ENCODE peak calls at places on chromosomes 7 and 10, in six cellular contexts. A, E, T, V, O and Q are unnamed samples.

GRCh38 chr7:55120501-55121198 is 101.8 kb downstream of the EGFR start:
- DNase-seq in T (no peak), O (no peak), V (no peak), E (peak), A (no peak), Q (no peak)

GRCh38 chr7:84848219-84848973 is 338.5 kb downstream of the SEMA3D start:
- DNase-seq in E (no peak), V (no peak), O (no peak), A (no peak), T (no peak), Q (no peak)

GRCh38 chr10:31724296-31724695 is 204.3 kb downstream of the ARHGAP12 start:
- DNase-seq in V (no peak), A (no peak), T (no peak), O (no peak), E (no peak), Q (no peak)

GRCh38 chr10:69634759-69635425 is 4.8 kb downstream of the FAM241B start:
- DNase-seq in E (no peak), T (no peak), A (no peak), V (no peak), O (peak), Q (no peak)

GRCh38 chr7:130441408-130441854 is 615 bp upstream of the CEP41 start:
- DNase-seq in A (no peak), E (peak), T (no peak), O (no peak), V (peak), Q (peak)

GRCh38 chr10:99339077-99339476 is 9.9 kb downstream of the CNNM1 start:
- DNase-seq in O (no peak), T (no peak), V (no peak), A (no peak), E (no peak), Q (no peak)

GRCh38 chr10:32963102-32963501 is 5.1 kb upstream of the ITGB1 start:
- DNase-seq in A (no peak), T (no peak), V (no peak), O (no peak), E (no peak), Q (no peak)

GRCh38 chr7:69739182-69739581 is 140.9 kb downstream of the AUTS2 start:
- DNase-seq in V (no peak), O (no peak), T (peak), A (no peak), E (no peak), Q (no peak)

GRCh38 chr7:95596183-95597135 is at the start of gene PDK4:
- DNase-seq in E (peak), O (peak), A (peak), V (peak), T (peak), Q (peak)

GRCh38 chr10:131310904-131311660 is 439 bp downstream of the TCERG1L start:
- DNase-seq in A (no peak), O (no peak), E (no peak), T (no peak), V (no peak), Q (peak)

GRCh38 chr7:155342313-155342712 is 44.6 kb downstream of the INSIG1 start:
- DNase-seq in T (no peak), E (no peak), O (no peak), V (no peak), A (no peak), Q (no peak)

GRCh38 chr10:16765532-16766365 is 51.5 kb downstream of the RSU1 start:
- DNase-seq in O (no peak), T (peak), A (no peak), V (no peak), E (no peak), Q (no peak)

GRCh38 chr7:99042957-99043356 is 101.0 kb downstream of the SMURF1 start:
- DNase-seq in E (no peak), V (no peak), O (no peak), A (no peak), T (no peak), Q (no peak)

GRCh38 chr10:123427386-123427785 is 238.8 kb upstream of the GPR26 start:
- DNase-seq in T (no peak), A (no peak), E (no peak), O (no peak), V (no peak), Q (no peak)

GRCh38 chr7:98881561-98882315 is 3.4 kb downstream of the TRRAP start:
- DNase-seq in E (no peak), V (no peak), A (no peak), O (no peak), T (no peak), Q (no peak)

DNA sequence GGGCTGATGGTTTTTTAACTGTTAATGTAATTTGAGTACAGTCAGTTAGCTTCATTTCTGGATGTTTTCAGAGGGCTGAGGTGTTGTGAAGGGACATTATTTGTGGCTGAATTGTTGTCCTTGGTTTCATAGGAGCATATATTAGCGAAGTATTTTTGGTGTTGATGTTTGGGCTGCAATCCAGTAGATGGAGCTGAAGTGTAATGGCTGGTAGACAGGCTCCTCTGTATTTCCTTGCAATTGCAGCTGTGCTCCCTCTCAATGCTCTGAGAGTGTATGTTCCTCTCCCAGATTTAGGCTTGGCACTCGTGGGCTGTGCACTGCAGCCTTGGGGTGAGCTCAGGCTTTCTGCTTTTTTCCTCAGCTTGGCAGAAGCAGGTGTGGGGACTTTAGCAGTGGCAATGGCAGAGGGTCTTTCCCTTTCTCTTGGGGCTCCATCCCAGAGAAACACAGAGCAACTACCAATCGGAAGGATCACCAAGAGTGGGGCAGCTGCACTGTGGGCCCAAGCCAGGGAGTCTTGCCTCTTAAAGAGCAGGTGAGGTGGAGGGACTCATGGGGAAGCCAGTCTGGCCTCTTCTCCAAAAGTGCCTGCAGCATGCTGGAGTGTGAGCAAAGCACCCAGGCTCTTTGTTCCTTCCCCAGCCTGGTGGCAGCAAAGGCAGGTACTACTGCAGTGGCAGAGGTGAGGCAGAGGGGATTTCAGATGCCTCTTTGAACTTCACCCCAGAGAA is 544.4 kb downstream of the SH2D4B start:
- DNase-seq in O (no peak), T (no peak), E (no peak), V (peak), A (no peak), Q (no peak)
- TF ChIP-seq CTCF in O (peak), T (peak), E (peak), V (no peak), A (peak), Q (peak)

GRCh38 chr10:125102821-125103220 is 57.5 kb downstream of the CTBP2 start:
- DNase-seq in T (no peak), E (no peak), A (no peak), V (no peak), O (no peak), Q (no peak)
- TF ChIP-seq CTCF in T (no peak), E (no peak), A (no peak), V (no peak), O (no peak), Q (no peak)

GRCh38 chr7:157004839-157005455 is 5.5 kb downstream of the MNX1 start:
- DNase-seq in V (no peak), O (no peak), A (no peak), E (no peak), T (peak), Q (no peak)

GRCh38 chr7:157002819-157003421 is 7.5 kb downstream of the MNX1 start:
- DNase-seq in A (no peak), T (no peak), V (peak), O (peak), E (no peak), Q (peak)

GRCh38 chr7:157003445-157004049 is 6.9 kb downstream of the MNX1 start:
- DNase-seq in E (no peak), A (no peak), O (peak), V (no peak), T (no peak), Q (no peak)

GRCh38 chr7:157005456-157006204 is 4.8 kb downstream of the MNX1 start:
- DNase-seq in E (no peak), V (peak), T (no peak), O (no peak), A (no peak), Q (no peak)

GRCh38 chr7:157004050-157004838 is 6.2 kb downstream of the MNX1 start:
- DNase-seq in O (no peak), E (no peak), T (peak), A (no peak), V (peak), Q (peak)
- TF ChIP-seq CTCF in O (no peak), E (no peak), T (no peak), A (no peak), V (no peak), Q (no peak)

GRCh38 chr10:53314856-53315255 is 542.3 kb upstream of the MBL2 start:
- DNase-seq in E (peak), T (no peak), V (no peak), O (no peak), A (peak), Q (no peak)

GRCh38 chr10:53315709-53316108 is 543.1 kb upstream of the MBL2 start:
- DNase-seq in E (no peak), T (no peak), A (no peak), V (no peak), O (no peak), Q (no peak)
- TF ChIP-seq CTCF in E (no peak), T (no peak), A (no peak), V (no peak), O (peak), Q (no peak)

GRCh38 chr10:5036511-5036910 is 32.9 kb upstream of the AKR1C2 start:
- DNase-seq in T (no peak), A (no peak), O (no peak), E (no peak), V (no peak), Q (no peak)

GRCh38 chr10:5040781-5041470 is 37.3 kb upstream of the AKR1C2 start:
- DNase-seq in V (no peak), A (no peak), T (no peak), E (no peak), O (no peak), Q (no peak)

GRCh38 chr10:5041471-5042023 is 37.9 kb upstream of the AKR1C2 start:
- DNase-seq in T (no peak), A (no peak), O (no peak), E (no peak), V (no peak), Q (no peak)

GRCh38 chr10:5040010-5040635 is 36.5 kb upstream of the AKR1C2 start:
- DNase-seq in E (no peak), V (no peak), A (no peak), T (no peak), O (no peak), Q (no peak)

GRCh38 chr10:5038703-5039102 is 35.0 kb upstream of the AKR1C2 start:
- DNase-seq in A (no peak), T (no peak), V (no peak), E (no peak), O (no peak), Q (no peak)
- TF ChIP-seq CTCF in A (no peak), T (no peak), V (no peak), E (no peak), O (no peak), Q (no peak)

GRCh38 chr10:60048146-60048545 is 141.8 kb upstream of the CCDC6 start:
- DNase-seq in E (peak), A (peak), V (peak), T (no peak), O (no peak), Q (peak)
- TF ChIP-seq CTCF in E (peak), A (peak), V (no peak), T (peak), O (peak), Q (peak)

DNA sequence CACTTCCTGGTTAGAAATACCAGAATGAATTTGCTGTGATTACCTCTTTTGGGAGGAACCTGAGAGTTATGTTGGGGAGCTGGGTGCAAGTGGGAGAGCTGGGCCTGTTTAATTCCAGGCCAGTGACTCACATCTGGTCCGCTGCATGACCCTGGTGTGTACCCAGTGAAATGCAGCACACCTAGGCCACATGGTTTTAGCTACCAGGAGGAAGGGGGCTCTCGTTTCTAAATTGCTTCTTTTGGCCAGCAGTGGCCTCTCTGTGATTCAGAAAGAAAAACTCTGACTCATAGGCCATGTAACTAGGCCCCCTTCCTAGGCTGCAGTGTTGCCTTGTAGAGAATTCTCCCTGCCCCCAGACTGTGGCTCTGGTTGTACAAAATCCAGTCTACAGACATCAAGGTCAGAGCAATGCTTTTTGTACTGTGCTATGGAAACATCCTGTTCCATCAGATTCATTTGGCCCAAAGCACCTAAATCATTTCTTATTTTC is 6.7 kb downstream of the AGFG2 start:
- DNase-seq in O (no peak), T (peak), A (peak), V (no peak), E (peak), Q (no peak)
- TF ChIP-seq CTCF in O (peak), T (peak), A (no peak), V (no peak), E (no peak), Q (no peak)

GRCh38 chr7:45573199-45573598 is 969 bp upstream of the ADCY1 start:
- DNase-seq in A (no peak), V (no peak), T (no peak), E (no peak), O (no peak), Q (no peak)

GRCh38 chr7:45573636-45574470 is at the start of gene ADCY1:
- DNase-seq in A (peak), E (no peak), V (peak), T (peak), O (no peak), Q (peak)

GRCh38 chr7:45576249-45576929 is 2.2 kb downstream of the ADCY1 start:
- DNase-seq in T (no peak), O (no peak), E (no peak), A (no peak), V (no peak), Q (no peak)

GRCh38 chr7:45575501-45576248 is 1.5 kb downstream of the ADCY1 start:
- DNase-seq in E (no peak), V (peak), A (no peak), T (no peak), O (no peak), Q (no peak)

DNA sequence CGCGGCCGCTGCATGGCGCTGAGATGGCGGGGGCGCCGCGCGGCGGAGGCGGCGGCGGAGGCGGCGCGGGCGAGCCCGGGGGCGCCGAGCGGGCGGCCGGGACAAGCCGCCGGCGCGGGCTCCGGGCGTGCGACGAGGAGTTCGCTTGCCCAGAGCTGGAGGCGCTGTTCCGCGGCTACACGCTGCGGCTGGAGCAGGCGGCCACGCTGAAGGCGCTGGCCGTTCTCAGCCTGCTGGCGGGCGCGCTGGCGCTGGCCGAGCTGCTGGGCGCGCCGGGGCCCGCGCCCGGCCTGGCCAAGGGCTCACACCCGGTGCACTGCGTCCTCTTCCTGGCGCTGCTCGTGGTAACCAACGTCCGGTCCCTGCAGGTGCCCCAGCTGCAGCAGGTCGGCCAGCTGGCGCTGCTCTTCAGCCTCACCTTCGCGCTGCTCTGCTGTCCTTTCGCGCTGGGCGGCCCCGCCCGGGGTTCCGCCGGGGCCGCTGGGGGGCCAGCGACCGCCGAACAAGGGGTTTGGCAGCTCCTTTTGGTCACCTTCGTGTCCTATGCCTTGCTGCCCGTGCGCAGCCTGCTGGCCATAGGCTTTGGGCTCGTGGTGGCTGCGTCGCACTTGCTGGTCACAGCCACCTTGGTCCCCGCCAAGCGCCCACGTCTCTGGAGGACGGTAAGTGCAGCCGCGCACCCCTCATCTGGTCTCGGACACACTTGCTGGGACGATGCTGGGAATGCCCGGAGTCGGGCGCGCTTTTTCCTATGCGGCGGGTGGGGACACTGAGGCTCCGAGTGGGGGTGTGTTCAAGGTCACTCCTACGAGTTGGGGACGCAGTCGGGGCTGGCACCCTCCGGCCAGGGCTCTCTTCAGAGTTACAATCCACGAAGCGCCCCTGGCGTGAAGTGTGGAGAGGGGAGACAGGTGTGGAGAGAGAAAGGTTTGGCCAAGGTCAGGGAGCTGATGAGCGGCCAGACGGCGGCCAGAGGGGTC is 643 bp downstream of the ADCY1 start:
- DNase-seq in T (peak), E (no peak), O (no peak), A (peak), V (peak), Q (peak)
- TF ChIP-seq CTCF in T (peak), E (no peak), O (peak), A (no peak), V (no peak), Q (no peak)

GRCh38 chr10:59708816-59709471 is 706 bp downstream of the SLC16A9 start:
- DNase-seq in T (peak), V (peak), O (no peak), E (no peak), A (peak), Q (peak)

GRCh38 chr10:59711871-59712491 is 2.3 kb upstream of the SLC16A9 start:
- DNase-seq in V (no peak), E (no peak), T (no peak), A (no peak), O (no peak), Q (no peak)

GRCh38 chr10:59706851-59707797 is 2.5 kb downstream of the SLC16A9 start:
- DNase-seq in V (no peak), T (no peak), A (no peak), O (no peak), E (no peak), Q (no peak)

GRCh38 chr10:59713196-59713821 is 3.7 kb upstream of the SLC16A9 start:
- DNase-seq in V (no peak), O (no peak), A (no peak), E (no peak), T (no peak), Q (no peak)

DNA sequence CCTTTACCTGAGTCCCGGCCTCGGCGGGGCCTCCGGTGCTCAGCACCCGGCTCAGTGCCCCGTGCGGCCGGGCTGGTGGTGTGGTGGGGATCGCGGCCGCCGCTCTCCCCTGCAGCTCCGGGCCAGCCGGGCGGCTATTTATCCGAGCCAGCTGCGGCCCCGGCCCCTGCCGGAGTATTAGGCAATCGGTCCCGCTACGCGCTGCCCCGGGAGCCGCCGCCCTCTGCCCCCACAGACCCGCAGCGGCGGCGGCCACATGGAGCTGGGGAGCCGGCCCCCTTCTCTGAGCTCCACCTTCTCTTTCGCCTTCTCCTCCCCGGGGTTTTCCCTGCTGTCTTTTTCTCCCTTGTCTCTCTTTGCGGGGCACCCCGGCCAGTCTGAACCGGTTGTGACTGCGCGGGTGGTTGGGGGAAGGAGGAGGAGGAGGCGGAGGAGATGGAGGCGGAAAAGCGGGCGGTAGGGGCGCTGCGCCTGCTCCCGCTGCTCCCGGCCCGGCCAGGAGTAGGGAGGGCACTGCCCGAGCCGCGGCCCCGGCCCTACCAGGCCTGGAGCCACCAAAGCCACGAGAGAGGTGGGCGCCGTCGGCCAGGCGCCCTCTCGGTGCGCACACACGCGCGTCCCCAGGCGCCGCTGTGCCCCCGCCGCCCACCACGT is at the start of gene SLC16A9:
- DNase-seq in A (peak), V (peak), O (peak), T (peak), E (peak), Q (peak)
- TF ChIP-seq CTCF in A (peak), V (no peak), O (peak), T (peak), E (no peak), Q (peak)